ENCODE peak calls at places on chromosomes 13 and 19, in ten cellular contexts. One of them, this sample, is unnamed. For H3K27me3, the result is how much of the 10 kb centered on the place peaks cover.

GRCh38 chr19:46289724-46290619 is 6.9 kb upstream of the HIF3A start:
- DNase-seq in BJ: no peak
- DNase-seq in body of pancreas: no peak
- DNase-seq in neural progenitor cell: no peak
- DNase-seq in CD8-positive, alpha-beta T cell: no peak
- DNase-seq in small intestine: no peak
- DNase-seq in right atrium auricular region: no peak
- DNase-seq in PC-9: no peak
- DNase-seq in mesendoderm: no peak
- DNase-seq in gastrocnemius medialis: no peak
- DNase-seq in this sample: no peak

GRCh38 chr13:36026556-36026955 is 104.6 kb downstream of the DCLK1 start:
- DNase-seq in PC-9: no peak
- DNase-seq in mesendoderm: no peak
- DNase-seq in body of pancreas: no peak
- DNase-seq in neural progenitor cell: no peak
- DNase-seq in CD8-positive, alpha-beta T cell: no peak
- DNase-seq in BJ: no peak
- DNase-seq in small intestine: no peak
- DNase-seq in right atrium auricular region: no peak
- DNase-seq in gastrocnemius medialis: no peak
- DNase-seq in this sample: no peak

GRCh38 chr19:45503909-45504308 is 3.4 kb upstream of the VASP start:
- DNase-seq in mesendoderm: no peak
- DNase-seq in body of pancreas: no peak
- DNase-seq in PC-9: no peak
- DNase-seq in CD8-positive, alpha-beta T cell: no peak
- DNase-seq in right atrium auricular region: no peak
- DNase-seq in BJ: no peak
- DNase-seq in gastrocnemius medialis: no peak
- DNase-seq in neural progenitor cell: no peak
- DNase-seq in small intestine: no peak
- DNase-seq in this sample: no peak

GRCh38 chr19:56840452-56841193 is at the start of the genes PEG3 and ZIM2:
- DNase-seq in CD8-positive, alpha-beta T cell: no peak
- DNase-seq in gastrocnemius medialis: no peak
- DNase-seq in mesendoderm: peak
- DNase-seq in body of pancreas: peak
- DNase-seq in right atrium auricular region: peak
- DNase-seq in PC-9: no peak
- DNase-seq in neural progenitor cell: no peak
- DNase-seq in small intestine: no peak
- DNase-seq in BJ: no peak
- DNase-seq in this sample: no peak

GRCh38 chr19:12156254-12157058 is at the start of gene ZNF625:
- DNase-seq in CD8-positive, alpha-beta T cell: no peak
- DNase-seq in right atrium auricular region: peak
- DNase-seq in small intestine: peak
- DNase-seq in body of pancreas: peak
- DNase-seq in neural progenitor cell: peak
- DNase-seq in BJ: peak
- DNase-seq in gastrocnemius medialis: peak
- DNase-seq in PC-9: peak
- DNase-seq in mesendoderm: peak
- DNase-seq in this sample: peak

GRCh38 chr19:55460670-55461258 is 678 bp downstream of the ISOC2 start:
- DNase-seq in BJ: peak
- DNase-seq in neural progenitor cell: peak
- DNase-seq in right atrium auricular region: peak
- DNase-seq in PC-9: peak
- DNase-seq in CD8-positive, alpha-beta T cell: no peak
- DNase-seq in gastrocnemius medialis: peak
- DNase-seq in mesendoderm: peak
- DNase-seq in small intestine: peak
- DNase-seq in body of pancreas: peak
- DNase-seq in this sample: peak

GRCh38 chr13:44305845-44306244 is 67.8 kb upstream of the SERP2 start:
- DNase-seq in neural progenitor cell: peak
- DNase-seq in body of pancreas: no peak
- DNase-seq in BJ: no peak
- DNase-seq in CD8-positive, alpha-beta T cell: no peak
- DNase-seq in gastrocnemius medialis: no peak
- DNase-seq in mesendoderm: peak
- DNase-seq in right atrium auricular region: no peak
- DNase-seq in small intestine: no peak
- DNase-seq in PC-9: peak
- DNase-seq in this sample: peak

GRCh38 chr19:11989112-11989456 is 24.2 kb downstream of the ZNF763 start:
- DNase-seq in PC-9: no peak
- DNase-seq in small intestine: no peak
- DNase-seq in mesendoderm: no peak
- DNase-seq in right atrium auricular region: no peak
- DNase-seq in BJ: no peak
- DNase-seq in neural progenitor cell: no peak
- DNase-seq in body of pancreas: no peak
- DNase-seq in CD8-positive, alpha-beta T cell: no peak
- DNase-seq in gastrocnemius medialis: no peak
- DNase-seq in this sample: no peak

GRCh38 chr19:45782162-45782623 is at the start of gene DMPK:
- DNase-seq in mesendoderm: no peak
- DNase-seq in CD8-positive, alpha-beta T cell: no peak
- DNase-seq in gastrocnemius medialis: no peak
- DNase-seq in body of pancreas: peak
- DNase-seq in BJ: no peak
- DNase-seq in neural progenitor cell: no peak
- DNase-seq in right atrium auricular region: no peak
- DNase-seq in small intestine: no peak
- DNase-seq in PC-9: no peak
- DNase-seq in this sample: peak

GRCh38 chr19:13031917-13032623 is 36.8 kb downstream of the NFIX start:
- DNase-seq in PC-9: peak
- DNase-seq in body of pancreas: no peak
- DNase-seq in right atrium auricular region: no peak
- DNase-seq in CD8-positive, alpha-beta T cell: no peak
- DNase-seq in gastrocnemius medialis: peak
- DNase-seq in neural progenitor cell: peak
- DNase-seq in small intestine: no peak
- DNase-seq in BJ: no peak
- DNase-seq in mesendoderm: no peak
- DNase-seq in this sample: peak

GRCh38 chr19:42553292-42554045 is 25.2 kb upstream of the CEACAM1 start:
- DNase-seq in PC-9: peak
- DNase-seq in small intestine: no peak
- DNase-seq in gastrocnemius medialis: no peak
- DNase-seq in CD8-positive, alpha-beta T cell: no peak
- DNase-seq in body of pancreas: no peak
- DNase-seq in neural progenitor cell: no peak
- DNase-seq in BJ: peak
- DNase-seq in mesendoderm: no peak
- DNase-seq in right atrium auricular region: peak
- DNase-seq in this sample: peak

GRCh38 chr19:572891-573825 is 762 bp downstream of the BSG start:
- DNase-seq in gastrocnemius medialis: peak
- DNase-seq in PC-9: no peak
- DNase-seq in small intestine: peak
- DNase-seq in mesendoderm: peak
- DNase-seq in right atrium auricular region: no peak
- DNase-seq in BJ: no peak
- DNase-seq in neural progenitor cell: peak
- DNase-seq in CD8-positive, alpha-beta T cell: no peak
- DNase-seq in body of pancreas: peak
- DNase-seq in this sample: peak

GRCh38 chr13:104779311-104779710 is 1713.1 kb upstream of the SLC10A2 start:
- DNase-seq in PC-9: no peak
- DNase-seq in right atrium auricular region: no peak
- DNase-seq in neural progenitor cell: peak
- DNase-seq in body of pancreas: no peak
- DNase-seq in BJ: peak
- DNase-seq in mesendoderm: peak
- DNase-seq in gastrocnemius medialis: no peak
- DNase-seq in small intestine: no peak
- DNase-seq in CD8-positive, alpha-beta T cell: no peak
- DNase-seq in this sample: peak

GRCh38 chr13:29418026-29418425 is 177.5 kb downstream of the SLC7A1 start:
- DNase-seq in gastrocnemius medialis: no peak
- DNase-seq in body of pancreas: no peak
- DNase-seq in mesendoderm: no peak
- DNase-seq in CD8-positive, alpha-beta T cell: no peak
- DNase-seq in BJ: no peak
- DNase-seq in PC-9: no peak
- DNase-seq in right atrium auricular region: no peak
- DNase-seq in neural progenitor cell: no peak
- DNase-seq in small intestine: no peak
- DNase-seq in this sample: no peak

GRCh38 chr13:98678741-98679140 is 73.7 kb downstream of the SLC15A1 start:
- DNase-seq in body of pancreas: no peak
- DNase-seq in neural progenitor cell: no peak
- DNase-seq in BJ: no peak
- DNase-seq in small intestine: no peak
- DNase-seq in gastrocnemius medialis: no peak
- DNase-seq in PC-9: no peak
- DNase-seq in mesendoderm: no peak
- DNase-seq in CD8-positive, alpha-beta T cell: no peak
- DNase-seq in right atrium auricular region: no peak
- DNase-seq in this sample: no peak
- H3K27me3 ChIP-seq in body of pancreas: under half
- H3K27me3 ChIP-seq in neural progenitor cell: under half
- H3K27me3 ChIP-seq in BJ: under half
- H3K27me3 ChIP-seq in small intestine: under half
- H3K27me3 ChIP-seq in gastrocnemius medialis: under half
- H3K27me3 ChIP-seq in PC-9: under half
- H3K27me3 ChIP-seq in mesendoderm: under half
- H3K27me3 ChIP-seq in CD8-positive, alpha-beta T cell: under half
- H3K27me3 ChIP-seq in right atrium auricular region: under half
- H3K27me3 ChIP-seq in this sample: under half

DNA sequence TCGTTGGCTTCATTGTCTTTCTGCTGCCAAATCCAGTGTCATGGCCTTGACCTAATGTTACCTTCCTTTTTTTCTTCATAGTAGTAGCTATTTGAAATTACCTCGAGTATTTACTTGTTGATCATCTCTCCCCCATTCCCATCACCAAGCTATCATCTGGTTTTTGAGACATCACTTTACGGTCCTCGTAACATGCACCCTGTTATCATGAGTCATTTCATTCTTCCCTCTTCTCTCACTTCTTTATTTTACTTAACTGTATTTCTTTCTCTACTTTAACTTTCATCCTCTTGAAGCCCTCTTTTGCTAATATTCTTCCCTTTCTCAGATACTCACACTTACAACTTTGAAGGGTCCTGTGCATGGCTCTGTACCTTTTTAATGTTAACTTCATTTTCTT is 31.8 kb downstream of the TPP2 start:
- DNase-seq in neural progenitor cell: no peak
- DNase-seq in CD8-positive, alpha-beta T cell: no peak
- DNase-seq in right atrium auricular region: no peak
- DNase-seq in gastrocnemius medialis: no peak
- DNase-seq in BJ: no peak
- DNase-seq in small intestine: no peak
- DNase-seq in mesendoderm: no peak
- DNase-seq in PC-9: no peak
- DNase-seq in body of pancreas: no peak
- DNase-seq in this sample: no peak
- H3K27me3 ChIP-seq in neural progenitor cell: under half
- H3K27me3 ChIP-seq in CD8-positive, alpha-beta T cell: under half
- H3K27me3 ChIP-seq in right atrium auricular region: under half
- H3K27me3 ChIP-seq in gastrocnemius medialis: under half
- H3K27me3 ChIP-seq in BJ: under half
- H3K27me3 ChIP-seq in small intestine: under half
- H3K27me3 ChIP-seq in mesendoderm: under half
- H3K27me3 ChIP-seq in PC-9: under half
- H3K27me3 ChIP-seq in body of pancreas: under half
- H3K27me3 ChIP-seq in this sample: under half

DNA sequence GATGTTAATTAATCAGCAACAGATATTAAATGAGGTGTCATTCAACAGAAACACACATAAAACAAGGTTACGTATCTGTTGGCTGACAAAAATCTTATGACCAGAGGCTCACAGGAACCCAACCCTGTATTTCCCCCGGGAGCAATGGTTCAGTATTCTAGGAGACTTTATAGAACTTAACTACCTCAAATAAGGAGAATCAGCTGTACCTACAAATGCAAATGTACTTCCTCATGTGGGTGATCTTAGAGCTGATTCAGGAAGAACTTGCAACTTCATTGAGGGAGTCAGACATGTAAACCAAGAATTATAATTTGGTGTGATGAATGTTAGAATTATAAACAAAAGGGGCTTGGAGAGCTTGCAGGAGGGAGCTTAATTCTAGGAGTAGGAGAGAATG is 20.1 kb downstream of the FGF9 start:
- DNase-seq in PC-9: no peak
- DNase-seq in mesendoderm: no peak
- DNase-seq in body of pancreas: no peak
- DNase-seq in BJ: no peak
- DNase-seq in small intestine: no peak
- DNase-seq in gastrocnemius medialis: no peak
- DNase-seq in neural progenitor cell: no peak
- DNase-seq in CD8-positive, alpha-beta T cell: no peak
- DNase-seq in right atrium auricular region: no peak
- DNase-seq in this sample: no peak
- H3K27me3 ChIP-seq in PC-9: half or more
- H3K27me3 ChIP-seq in mesendoderm: under half
- H3K27me3 ChIP-seq in body of pancreas: under half
- H3K27me3 ChIP-seq in BJ: under half
- H3K27me3 ChIP-seq in small intestine: under half
- H3K27me3 ChIP-seq in gastrocnemius medialis: under half
- H3K27me3 ChIP-seq in neural progenitor cell: under half
- H3K27me3 ChIP-seq in CD8-positive, alpha-beta T cell: under half
- H3K27me3 ChIP-seq in right atrium auricular region: under half
- H3K27me3 ChIP-seq in this sample: under half

DNA sequence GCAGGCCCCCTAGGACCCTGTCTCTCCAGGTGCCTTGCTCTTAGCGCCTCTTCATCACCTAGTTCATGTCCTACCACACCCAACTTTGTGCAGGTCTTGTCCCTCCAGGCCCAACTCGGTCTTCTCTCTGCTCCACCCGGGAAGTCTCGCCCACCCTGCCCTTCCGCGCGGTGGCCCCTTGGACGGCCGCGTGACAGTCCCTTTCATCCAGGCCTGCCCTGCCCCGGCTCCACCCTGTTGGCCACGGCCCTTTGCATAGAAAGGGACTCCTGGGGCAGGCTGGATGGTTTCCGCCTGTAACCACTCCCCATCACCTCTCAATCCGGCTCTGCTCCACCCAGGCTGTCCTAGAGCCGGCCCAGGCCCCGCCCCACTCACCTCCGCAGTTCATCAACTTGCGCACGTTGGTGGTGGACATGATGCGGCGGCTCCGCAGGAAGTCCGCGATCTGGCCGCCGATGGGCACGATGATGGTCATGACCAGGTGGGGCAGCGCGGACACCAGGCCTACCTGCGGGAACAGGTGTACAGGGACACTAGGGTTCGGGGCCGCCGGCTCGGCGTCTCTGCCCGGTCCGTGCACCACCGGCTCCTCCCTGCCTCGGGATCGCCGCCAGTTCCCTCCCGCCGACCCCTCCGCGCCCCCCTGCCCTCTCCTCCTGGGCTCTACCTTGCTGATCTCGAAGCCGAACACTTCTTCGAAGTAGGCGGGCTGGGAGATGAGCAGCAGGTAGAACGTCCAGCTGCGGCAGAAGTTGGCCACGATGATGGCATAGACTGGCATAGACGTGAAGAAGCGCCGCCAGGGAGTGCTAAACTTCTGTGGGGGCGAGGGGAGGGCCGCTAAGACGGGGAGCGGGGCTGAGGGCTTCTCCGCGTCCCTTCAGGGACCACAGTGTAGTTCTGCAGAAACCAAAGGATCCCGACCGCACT is 7.2 kb downstream of the GFY start:
- DNase-seq in mesendoderm: peak
- DNase-seq in PC-9: no peak
- DNase-seq in neural progenitor cell: peak
- DNase-seq in small intestine: peak
- DNase-seq in CD8-positive, alpha-beta T cell: no peak
- DNase-seq in right atrium auricular region: no peak
- DNase-seq in gastrocnemius medialis: no peak
- DNase-seq in BJ: no peak
- DNase-seq in body of pancreas: no peak
- DNase-seq in this sample: no peak
- H3K27me3 ChIP-seq in mesendoderm: under half
- H3K27me3 ChIP-seq in PC-9: under half
- H3K27me3 ChIP-seq in neural progenitor cell: half or more
- H3K27me3 ChIP-seq in small intestine: half or more
- H3K27me3 ChIP-seq in CD8-positive, alpha-beta T cell: half or more
- H3K27me3 ChIP-seq in right atrium auricular region: under half
- H3K27me3 ChIP-seq in gastrocnemius medialis: half or more
- H3K27me3 ChIP-seq in BJ: half or more
- H3K27me3 ChIP-seq in body of pancreas: under half
- H3K27me3 ChIP-seq in this sample: under half